ENCODE peak calls at places on chromosomes 12 and 14, in seven cellular contexts. N is prostate gland; T is RWPE2; Y is stimulated activated naive CD8-positive, alpha-beta T cell treated with anti-CD3 and anti-CD28 coated beads, Interleukin-15, Interleukin-2, amounts not matched to agents 100 U/mL and 50 U/mL, for 24 hours; Z is left kidney; S is effector CD4-positive, alpha-beta T cell; Q is occipital lobe. B is an unnamed sample.

GRCh38 chr12:131357152-131357747 is 353.6 kb upstream of the SFSWAP start:
- DNase-seq in Y (no peak), Q (no peak), T (no peak), N (no peak), Z (no peak), S (no peak), B (no peak)

GRCh38 chr12:131797588-131797934 is 30.6 kb upstream of the MMP17 start:
- DNase-seq in N (no peak), S (no peak), Q (no peak), Y (no peak), Z (no peak), T (no peak), B (no peak)

GRCh38 chr14:42023452-42023851 is 416.8 kb downstream of the LRFN5 start:
- DNase-seq in N (no peak), Y (no peak), Z (peak; percentile 13), S (no peak), T (no peak), Q (no peak), B (no peak)

GRCh38 chr12:78562358-78563205 is 302.0 kb upstream of the SYT1 start:
- DNase-seq in T (no peak), S (no peak), Q (no peak), Z (peak; percentile 19), N (no peak), Y (no peak), B (no peak)

GRCh38 chr12:102848832-102849231 is 68.2 kb downstream of the PAH start:
- DNase-seq in S (no peak), Y (no peak), Z (no peak), N (no peak), Q (no peak), T (no peak), B (no peak)

GRCh38 chr14:100019156-100019882 is 45.9 kb upstream of the EVL start:
- DNase-seq in Z (peak; percentile 77), Q (peak; percentile 36), S (no peak), N (no peak), T (no peak), Y (no peak), B (no peak)

GRCh38 chr12:104064031-104064841 is at the start of gene HCFC2:
- DNase-seq in Z (peak; percentile 97), T (peak; percentile 82), Q (peak; percentile 85), N (peak; percentile 87), Y (peak; percentile 91), S (peak; percentile 84), B (peak; percentile 80)

GRCh38 chr12:93033948-93034347 is 104.9 kb upstream of the EEA1 start:
- DNase-seq in T (no peak), Y (no peak), Z (no peak), Q (no peak), N (no peak), S (no peak), B (no peak)

GRCh38 chr14:67663633-67664032 is 10.8 kb downstream of the VTI1B start:
- DNase-seq in Q (no peak), N (no peak), Z (no peak), Y (no peak), T (no peak), S (no peak), B (no peak)

B was measured in naive thymus-derived CD8-positive, alpha-beta T cell.